ENCODE peak calls at places on chromosomes 2 and 18, in seven cellular contexts. Q, H, V, A, W, Z and R are unnamed samples.

GRCh38 chr2:45439788-45440773 is 171.0 kb downstream of the SRBD1 start:
- DNase-seq in W (no peak), Z (no peak), V (no peak), Q (peak), A (no peak), H (peak), R (no peak)

GRCh38 chr2:96547203-96547641 is 10.7 kb downstream of the ARID5A start:
- DNase-seq in Z (no peak), H (no peak), A (no peak), V (no peak), Q (no peak), W (no peak), R (no peak)

GRCh38 chr2:40395169-40396023 is 56.5 kb downstream of the SLC8A1 start:
- DNase-seq in A (no peak), V (no peak), Q (no peak), W (no peak), Z (no peak), H (no peak), R (no peak)

GRCh38 chr2:57886196-57886786 is 160.3 kb upstream of the VRK2 start:
- DNase-seq in Q (no peak), V (no peak), H (no peak), Z (no peak), W (peak), A (no peak), R (no peak)

GRCh38 chr2:30417253-30417652 is 29.8 kb upstream of the LCLAT1 start:
- DNase-seq in W (no peak), Z (no peak), Q (no peak), A (peak), V (no peak), H (no peak), R (no peak)

GRCh38 chr18:75183524-75183923 is 25.4 kb downstream of the PTGR3 start:
- DNase-seq in W (no peak), A (no peak), Q (no peak), Z (no peak), H (no peak), V (no peak), R (peak)

GRCh38 chr18:784470-785172 is 27.4 kb downstream of the YES1 start:
- DNase-seq in W (no peak), A (no peak), V (no peak), Q (no peak), H (no peak), Z (no peak), R (no peak)

GRCh38 chr2:221500501-221501209 is 71.4 kb downstream of the EPHA4 start:
- DNase-seq in H (no peak), Q (no peak), Z (no peak), V (no peak), W (no peak), A (no peak), R (no peak)

GRCh38 chr2:5950736-5951135 is 258.6 kb downstream of the SOX11 start:
- DNase-seq in V (no peak), Q (no peak), A (no peak), H (no peak), W (no peak), Z (no peak), R (no peak)

GRCh38 chr2:163717993-163718680 is 17.7 kb downstream of the FIGN start:
- DNase-seq in Q (no peak), Z (no peak), V (no peak), W (peak), A (no peak), H (no peak), R (no peak)

GRCh38 chr18:62101236-62101635 is 85.6 kb downstream of the PIGN start:
- DNase-seq in Q (no peak), H (no peak), A (no peak), V (no peak), W (no peak), Z (no peak), R (no peak)

GRCh38 chr2:130887643-130888042 is 50.9 kb downstream of the ARHGEF4 start:
- DNase-seq in W (no peak), A (no peak), Q (no peak), H (no peak), V (no peak), Z (no peak), R (no peak)

GRCh38 chr2:89781962-89782361 is 1090.5 kb downstream of the RPIA start:
- DNase-seq in A (no peak), H (no peak), W (no peak), V (no peak), Z (no peak), Q (no peak), R (no peak)

GRCh38 chr2:231671617-231672350 is 36.5 kb upstream of the PTMA start:
- DNase-seq in A (peak), W (no peak), Q (peak), Z (no peak), V (no peak), H (no peak), R (no peak)

GRCh38 chr2:28624798-28625701 is 126.6 kb upstream of the PPP1CB start:
- DNase-seq in V (no peak), W (no peak), Z (peak), Q (peak), H (peak), A (peak), R (no peak)

GRCh38 chr2:136235451-136236418 is 117.8 kb upstream of the CXCR4 start:
- DNase-seq in A (no peak), W (no peak), V (no peak), Z (no peak), Q (no peak), H (no peak), R (peak)

GRCh38 chr2:232349546-232349945 is 29.0 kb upstream of the ALPP start:
- DNase-seq in Z (no peak), H (no peak), W (no peak), Q (no peak), V (no peak), A (no peak), R (no peak)

GRCh38 chr2:175169191-175169590 is 1.2 kb upstream of the ATF2 start:
- DNase-seq in Q (no peak), A (no peak), W (no peak), H (no peak), V (no peak), Z (no peak), R (no peak)

GRCh38 chr2:5549061-5549601 is 143.1 kb upstream of the SOX11 start:
- DNase-seq in H (no peak), Z (no peak), V (no peak), Q (no peak), A (no peak), W (peak), R (no peak)

GRCh38 chr18:76169733-76170132 is 325.3 kb downstream of the ZNF516 start:
- DNase-seq in Q (no peak), V (no peak), W (no peak), Z (no peak), H (no peak), A (no peak), R (no peak)

GRCh38 chr18:76709659-76710645 is 112.4 kb upstream of the ZNF236 start:
- DNase-seq in A (peak), V (peak), Z (peak), Q (peak), H (peak), W (peak), R (peak)

GRCh38 chr2:16177671-16178180 is 237.4 kb downstream of the MYCN start:
- DNase-seq in A (no peak), H (no peak), W (no peak), V (no peak), Z (no peak), Q (no peak), R (no peak)

GRCh38 chr18:69259282-69259681 is 141.4 kb upstream of the DOK6 start:
- DNase-seq in H (no peak), A (no peak), Z (no peak), Q (no peak), W (no peak), V (no peak), R (no peak)